ENCODE peak calls at places on chromosomes 5 and 9, in ten cellular contexts. A is dorsolateral prefrontal cortex, Q is esophagus squamous epithelium, O is colonic mucosa, N is osteocyte, L is GM12865, C is RWPE1, T is heart right ventricle, M is AG10803, F is brain microvascular endothelial cell. S is an unnamed sample.

GRCh38 chr5:6601271-6601670 is 31.6 kb downstream of the NSUN2 start:
- DNase-seq in A (no peak), Q (no peak), O (no peak), N (no peak), L (no peak), C (no peak), T (no peak), M (no peak), F (no peak), S (no peak)

GRCh38 chr5:177603631-177604030 is 3.7 kb downstream of the B4GALT7 start:
- DNase-seq in A (no peak), Q (no peak), O (no peak), N (no peak), L (no peak), C (no peak), T (no peak), M (no peak), F (no peak), S (no peak)

GRCh38 chr5:113678924-113679575 is 165.6 kb downstream of the YTHDC2 start:
- DNase-seq in A (no peak), Q (no peak), O (peak), N (no peak), L (peak), C (peak), T (no peak), M (peak), F (peak), S (no peak)

GRCh38 chr9:125511780-125512179 is 195.2 kb downstream of the MAPKAP1 start:
- DNase-seq in A (no peak), Q (no peak), O (no peak), N (no peak), L (no peak), C (peak), T (no peak), M (no peak), F (no peak), S (no peak)

GRCh38 chr5:16886366-16886736 is 49.7 kb downstream of the MYO10 start:
- DNase-seq in A (no peak), Q (no peak), O (no peak), N (no peak), L (no peak), C (no peak), T (no peak), M (peak), F (peak), S (no peak)

GRCh38 chr9:126953089-126953809 is 38.7 kb downstream of the RALGPS1 start:
- DNase-seq in A (no peak), Q (no peak), O (no peak), N (no peak), L (no peak), C (no peak), T (no peak), M (peak), F (peak), S (no peak)

GRCh38 chr5:79955496-79956172 is 35.4 kb downstream of the MTX3 start:
- DNase-seq in A (no peak), Q (no peak), O (no peak), N (no peak), L (no peak), C (no peak), T (no peak), M (no peak), F (no peak), S (no peak)

GRCh38 chr9:128343855-128344254 is 3.5 kb downstream of the SLC27A4 start:
- DNase-seq in A (no peak), Q (no peak), O (no peak), N (no peak), L (no peak), C (no peak), T (no peak), M (no peak), F (no peak), S (no peak)

GRCh38 chr5:141590127-141590526 is 28.7 kb downstream of the DIAPH1 start:
- DNase-seq in A (no peak), Q (no peak), O (no peak), N (no peak), L (no peak), C (no peak), T (no peak), M (no peak), F (no peak), S (no peak)

GRCh38 chr9:15244001-15244441 is 63.0 kb downstream of the TTC39B start:
- DNase-seq in A (no peak), Q (no peak), O (no peak), N (no peak), L (no peak), C (no peak), T (no peak), M (peak), F (peak), S (no peak)

GRCh38 chr9:93061260-93061751 is 2.8 kb downstream of the SUSD3 start:
- DNase-seq in A (no peak), Q (no peak), O (no peak), N (no peak), L (no peak), C (no peak), T (no peak), M (no peak), F (no peak), S (no peak)

GRCh38 chr5:1526681-1527131 is 2.9 kb upstream of the LPCAT1 start:
- DNase-seq in A (peak), Q (no peak), O (peak), N (peak), L (no peak), C (no peak), T (no peak), M (no peak), F (no peak), S (peak)

GRCh38 chr9:134585021-134585561 is 56.5 kb upstream of the COL5A1 start:
- DNase-seq in A (no peak), Q (no peak), O (peak), N (peak), L (no peak), C (no peak), T (no peak), M (no peak), F (no peak), S (no peak)

GRCh38 chr5:73346878-73347408 is 101.6 kb downstream of the FOXD1 start:
- DNase-seq in A (no peak), Q (no peak), O (no peak), N (no peak), L (no peak), C (no peak), T (no peak), M (no peak), F (no peak), S (no peak)

GRCh38 chr9:116391306-116391900 is 237.8 kb downstream of the PAPPA start:
- DNase-seq in A (no peak), Q (no peak), O (no peak), N (no peak), L (no peak), C (peak), T (no peak), M (peak), F (peak), S (no peak)

GRCh38 chr9:91192379-91192775 is 169.3 kb downstream of the AUH start:
- DNase-seq in A (no peak), Q (no peak), O (no peak), N (no peak), L (no peak), C (no peak), T (no peak), M (no peak), F (no peak), S (no peak)

GRCh38 chr9:134325096-134325812 is 1.0 kb upstream of the RXRA start:
- DNase-seq in A (no peak), Q (no peak), O (peak), N (no peak), L (no peak), C (peak), T (peak), M (peak), F (no peak), S (no peak)

GRCh38 chr9:128145536-128145935 is 3.7 kb upstream of the LCN2 start:
- DNase-seq in A (no peak), Q (no peak), O (no peak), N (no peak), L (no peak), C (peak), T (peak), M (no peak), F (no peak), S (peak)

GRCh38 chr5:176796970-176797369 is 13.4 kb upstream of the UNC5A start:
- DNase-seq in A (no peak), Q (no peak), O (no peak), N (no peak), L (no peak), C (no peak), T (no peak), M (no peak), F (no peak), S (no peak)

GRCh38 chr5:61330879-61331406 is 1.1 kb upstream of the ZSWIM6 start:
- DNase-seq in A (peak), Q (peak), O (peak), N (peak), L (peak), C (peak), T (peak), M (peak), F (no peak), S (peak)

GRCh38 chr5:34684281-34684979 is 28.3 kb downstream of the RAI14 start:
- DNase-seq in A (no peak), Q (no peak), O (no peak), N (no peak), L (no peak), C (no peak), T (no peak), M (peak), F (peak), S (no peak)

GRCh38 chr9:38079410-38080105 is 10.5 kb upstream of the SHB start:
- DNase-seq in A (no peak), Q (no peak), O (no peak), N (peak), L (no peak), C (no peak), T (no peak), M (peak), F (no peak), S (no peak)

GRCh38 chr5:133114933-133115310 is 63.1 kb downstream of the HSPA4 start:
- DNase-seq in A (no peak), Q (no peak), O (no peak), N (peak), L (no peak), C (no peak), T (no peak), M (no peak), F (no peak), S (no peak)

GRCh38 chr9:21455320-21455719 is 15.1 kb downstream of the IFNA1 start:
- DNase-seq in A (no peak), Q (no peak), O (no peak), N (no peak), L (peak), C (peak), T (no peak), M (peak), F (peak), S (no peak)

GRCh38 chr9:37464426-37465248 is 613 bp downstream of the ZBTB5 start:
- DNase-seq in A (peak), Q (peak), O (peak), N (peak), L (peak), C (peak), T (peak), M (peak), F (peak), S (no peak)

GRCh38 chr9:5321058-5321457 is 16.5 kb upstream of the RLN2 start:
- DNase-seq in A (no peak), Q (no peak), O (no peak), N (no peak), L (peak), C (no peak), T (no peak), M (no peak), F (no peak), S (no peak)

GRCh38 chr9:17824191-17824926 is 245.5 kb downstream of the SH3GL2 start:
- DNase-seq in A (no peak), Q (no peak), O (no peak), N (no peak), L (no peak), C (no peak), T (no peak), M (peak), F (peak), S (no peak)

GRCh38 chr9:98075332-98075805 is 18.8 kb downstream of the NANS start:
- DNase-seq in A (no peak), Q (no peak), O (peak), N (no peak), L (no peak), C (peak), T (no peak), M (peak), F (peak), S (no peak)

GRCh38 chr5:158463188-158463587 is 604.2 kb upstream of the CLINT1 start:
- DNase-seq in A (no peak), Q (no peak), O (no peak), N (no peak), L (no peak), C (no peak), T (no peak), M (peak), F (no peak), S (no peak)

GRCh38 chr5:172891716-172892421 is 57.8 kb downstream of the ERGIC1 start:
- DNase-seq in A (no peak), Q (no peak), O (no peak), N (no peak), L (no peak), C (no peak), T (peak), M (peak), F (no peak), S (no peak)

GRCh38 chr9:33267368-33267767 is 2.5 kb downstream of the CHMP5 start:
- DNase-seq in A (no peak), Q (no peak), O (no peak), N (no peak), L (no peak), C (no peak), T (no peak), M (no peak), F (no peak), S (no peak)

GRCh38 chr9:33263936-33264472 is 504 bp downstream of the BAG1 start:
- DNase-seq in A (peak), Q (peak), O (peak), N (no peak), L (peak), C (peak), T (peak), M (peak), F (no peak), S (no peak)

GRCh38 chr9:33263131-33263935 is 1.2 kb downstream of the BAG1 start:
- DNase-seq in A (no peak), Q (no peak), O (no peak), N (no peak), L (peak), C (peak), T (no peak), M (peak), F (peak), S (no peak)

GRCh38 chr9:33265211-33265885 is 499 bp downstream of the CHMP5 start:
- DNase-seq in A (no peak), Q (no peak), O (peak), N (no peak), L (no peak), C (no peak), T (no peak), M (no peak), F (no peak), S (no peak)

GRCh38 chr9:33264473-33265177 is at the start of the genes BAG1 and CHMP5:
- DNase-seq in A (peak), Q (peak), O (peak), N (peak), L (peak), C (peak), T (peak), M (peak), F (peak), S (peak)
- TF ChIP-seq CTCF in A (no peak), Q (no peak), O (no peak), N (peak), L (no peak), C (no peak), T (peak), M (peak), F (peak), S (peak)

DNA sequence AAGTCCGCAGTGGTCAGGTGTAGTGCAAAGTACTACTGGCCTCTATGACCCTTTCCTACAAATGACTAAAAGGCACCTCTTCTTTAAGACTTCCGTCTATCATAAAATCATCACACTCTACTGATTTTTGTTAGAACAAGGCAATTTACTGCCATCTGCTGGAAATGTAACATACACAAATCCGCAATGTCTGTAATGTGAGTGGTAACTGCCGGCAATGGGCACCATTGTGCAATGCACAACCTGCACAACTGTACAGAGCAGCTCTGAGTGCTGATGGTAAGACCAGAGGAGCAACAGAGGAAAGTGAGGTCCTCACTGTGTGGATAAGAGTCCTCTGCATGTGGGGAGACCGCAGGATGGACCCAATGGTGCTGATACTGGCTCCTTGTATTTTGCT is 103.8 kb downstream of the ATPSCKMT start:
- DNase-seq in A (no peak), Q (no peak), O (no peak), N (no peak), L (peak), C (peak), T (no peak), M (peak), F (peak), S (no peak)
- TF ChIP-seq CTCF in A (peak), Q (no peak), O (no peak), N (peak), L (peak), C (peak), T (no peak), M (peak), F (peak), S (peak)

DNA sequence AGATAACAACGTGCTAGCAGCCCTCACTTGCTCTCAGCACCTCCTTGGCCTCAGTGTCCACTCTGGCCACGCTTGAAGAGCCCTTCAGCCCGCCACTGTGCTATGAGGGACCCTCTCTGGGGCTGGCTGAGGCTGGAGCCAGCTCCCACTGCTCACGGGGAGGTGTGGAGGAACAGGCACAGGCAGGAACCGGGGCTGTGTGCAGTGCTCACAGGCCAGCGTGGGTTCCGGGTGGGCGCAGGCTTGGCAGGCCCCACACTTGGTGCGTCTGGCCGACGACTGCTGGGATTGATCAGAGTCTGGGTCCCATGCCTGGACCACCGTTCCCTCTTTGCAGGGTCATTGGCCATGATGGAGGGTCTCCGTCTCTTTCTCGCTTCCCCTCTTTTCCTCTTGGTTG is 194.3 kb upstream of the GRAMD2B start:
- DNase-seq in A (no peak), Q (no peak), O (no peak), N (no peak), L (no peak), C (no peak), T (no peak), M (no peak), F (no peak), S (no peak)
- TF ChIP-seq CTCF in A (no peak), Q (no peak), O (no peak), N (no peak), L (no peak), C (no peak), T (no peak), M (no peak), F (no peak), S (no peak)

DNA sequence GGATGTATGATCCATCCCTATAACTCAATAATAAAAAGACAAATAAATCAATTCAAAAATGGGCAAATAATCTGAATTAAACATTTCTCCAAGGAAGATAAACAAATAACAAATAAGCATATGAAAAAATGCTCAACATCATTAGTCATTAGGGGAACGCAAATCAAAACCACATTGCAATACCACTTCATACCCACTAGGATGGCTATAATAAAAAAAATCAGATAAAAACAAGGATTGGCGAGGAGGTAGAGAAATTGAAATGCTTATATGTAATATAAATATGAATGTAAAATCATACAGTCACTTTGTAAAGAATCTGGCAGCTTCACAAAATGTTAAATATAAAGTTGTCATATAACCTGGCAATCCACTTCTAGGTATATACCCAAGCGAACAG is 52.3 kb upstream of the TBCA start:
- DNase-seq in A (no peak), Q (no peak), O (no peak), N (no peak), L (no peak), C (no peak), T (no peak), M (no peak), F (no peak), S (no peak)
- TF ChIP-seq CTCF in A (no peak), Q (no peak), O (no peak), N (no peak), L (peak), C (peak), T (no peak), M (peak), F (peak), S (peak)

GRCh38 chr5:27124590-27124989 is 86.2 kb upstream of the CDH9 start:
- DNase-seq in A (no peak), Q (no peak), O (no peak), N (no peak), L (no peak), C (peak), T (no peak), M (peak), F (peak), S (no peak)
- TF ChIP-seq CTCF in A (no peak), Q (no peak), O (no peak), N (peak), L (no peak), C (peak), T (no peak), M (peak), F (peak), S (peak)

GRCh38 chr5:103234239-103234975 is 24.2 kb upstream of the MACIR start:
- DNase-seq in A (no peak), Q (no peak), O (no peak), N (no peak), L (no peak), C (no peak), T (no peak), M (peak), F (no peak), S (no peak)

GRCh38 chr5:103228588-103228987 is 30.0 kb upstream of the MACIR start:
- DNase-seq in A (no peak), Q (no peak), O (no peak), N (no peak), L (peak), C (no peak), T (no peak), M (no peak), F (no peak), S (no peak)

GRCh38 chr5:103228056-103228455 is 30.5 kb upstream of the MACIR start:
- DNase-seq in A (no peak), Q (no peak), O (no peak), N (no peak), L (no peak), C (no peak), T (no peak), M (peak), F (peak), S (no peak)

GRCh38 chr5:103235891-103236290 is 22.7 kb upstream of the MACIR start:
- DNase-seq in A (no peak), Q (no peak), O (no peak), N (no peak), L (no peak), C (no peak), T (no peak), M (no peak), F (no peak), S (no peak)

GRCh38 chr5:103232393-103232999 is 26.1 kb upstream of the MACIR start:
- DNase-seq in A (no peak), Q (no peak), O (no peak), N (no peak), L (peak), C (peak), T (no peak), M (peak), F (peak), S (no peak)
- TF ChIP-seq CTCF in A (peak), Q (peak), O (peak), N (peak), L (peak), C (peak), T (peak), M (peak), F (peak), S (peak)

DNA sequence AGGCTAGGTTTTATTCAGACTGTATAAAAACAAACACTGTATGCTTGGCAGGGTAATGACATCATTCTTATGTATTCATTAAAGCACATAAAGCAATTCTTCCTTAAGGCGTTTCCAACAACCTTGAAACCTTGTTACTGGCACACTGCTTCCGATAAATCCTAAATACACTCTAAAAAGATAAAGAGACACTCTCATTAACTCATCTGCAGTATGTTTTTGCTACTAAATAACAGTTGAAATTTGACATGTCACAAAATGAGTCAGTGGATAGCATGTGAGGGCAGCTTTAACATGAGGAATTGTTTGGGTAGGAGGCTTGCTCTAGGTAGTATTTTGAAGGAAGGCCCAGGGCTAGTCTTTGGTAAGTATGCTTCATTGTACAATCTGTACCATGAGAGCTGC is 13.7 kb downstream of the YIPF5 start:
- DNase-seq in A (no peak), Q (no peak), O (no peak), N (no peak), L (no peak), C (no peak), T (no peak), M (no peak), F (no peak), S (no peak)
- TF ChIP-seq CTCF in A (no peak), Q (no peak), O (no peak), N (no peak), L (no peak), C (no peak), T (no peak), M (no peak), F (no peak), S (no peak)